ENCODE peak calls at places on chromosome 12, in six cellular contexts. One of them, this sample, is unnamed.

GRCh38 chr12:110689002-110689600 is at the start of gene HVCN1:
- DNase-seq in occipital lobe: no peak
- DNase-seq in M059J: peak
- DNase-seq in choroid plexus epithelial cell: no peak
- DNase-seq in HT-29: no peak
- DNase-seq in neural progenitor cell: peak
- DNase-seq in this sample: no peak

GRCh38 chr12:83559650-83560049 is 872.9 kb downstream of the TMTC2 start:
- DNase-seq in occipital lobe: no peak
- DNase-seq in M059J: no peak
- DNase-seq in choroid plexus epithelial cell: no peak
- DNase-seq in HT-29: no peak
- DNase-seq in neural progenitor cell: no peak
- DNase-seq in this sample: no peak

GRCh38 chr12:57845478-57846284 is 848 bp downstream of the CTDSP2 start:
- DNase-seq in occipital lobe: peak
- DNase-seq in M059J: peak
- DNase-seq in choroid plexus epithelial cell: peak
- DNase-seq in HT-29: peak
- DNase-seq in neural progenitor cell: peak
- DNase-seq in this sample: peak

GRCh38 chr12:46506961-46507360 is 134.4 kb upstream of the SLC38A2 start:
- DNase-seq in occipital lobe: no peak
- DNase-seq in M059J: no peak
- DNase-seq in choroid plexus epithelial cell: no peak
- DNase-seq in HT-29: no peak
- DNase-seq in neural progenitor cell: no peak
- DNase-seq in this sample: no peak

GRCh38 chr12:121831571-121832235 is 27.0 kb downstream of the HPD start:
- DNase-seq in occipital lobe: no peak
- DNase-seq in M059J: no peak
- DNase-seq in choroid plexus epithelial cell: no peak
- DNase-seq in HT-29: no peak
- DNase-seq in neural progenitor cell: no peak
- DNase-seq in this sample: no peak

GRCh38 chr12:106359620-106360399 is 2.3 kb downstream of the POLR3B start:
- DNase-seq in occipital lobe: no peak
- DNase-seq in M059J: no peak
- DNase-seq in choroid plexus epithelial cell: no peak
- DNase-seq in HT-29: no peak
- DNase-seq in neural progenitor cell: no peak
- DNase-seq in this sample: no peak

GRCh38 chr12:14723763-14724162 is 27.4 kb upstream of the GUCY2C start:
- DNase-seq in occipital lobe: no peak
- DNase-seq in M059J: peak
- DNase-seq in choroid plexus epithelial cell: peak
- DNase-seq in HT-29: peak
- DNase-seq in neural progenitor cell: peak
- DNase-seq in this sample: peak

GRCh38 chr12:69388371-69388770 is 28.8 kb downstream of the YEATS4 start:
- DNase-seq in occipital lobe: no peak
- DNase-seq in M059J: peak
- DNase-seq in choroid plexus epithelial cell: peak
- DNase-seq in HT-29: peak
- DNase-seq in neural progenitor cell: no peak
- DNase-seq in this sample: no peak

GRCh38 chr12:47087088-47087688 is 7.4 kb upstream of the AMIGO2 start:
- DNase-seq in occipital lobe: no peak
- DNase-seq in M059J: no peak
- DNase-seq in choroid plexus epithelial cell: peak
- DNase-seq in HT-29: no peak
- DNase-seq in neural progenitor cell: no peak
- DNase-seq in this sample: no peak

GRCh38 chr12:56866493-56866892 is 67.7 kb downstream of the SDR9C7 start:
- DNase-seq in occipital lobe: no peak
- DNase-seq in M059J: no peak
- DNase-seq in choroid plexus epithelial cell: no peak
- DNase-seq in HT-29: no peak
- DNase-seq in neural progenitor cell: no peak
- DNase-seq in this sample: no peak

GRCh38 chr12:92759634-92760268 is 57.0 kb downstream of the PLEKHG7 start:
- DNase-seq in occipital lobe: no peak
- DNase-seq in M059J: peak
- DNase-seq in choroid plexus epithelial cell: peak
- DNase-seq in HT-29: peak
- DNase-seq in neural progenitor cell: no peak
- DNase-seq in this sample: no peak

GRCh38 chr12:2301531-2302461 is 249.0 kb downstream of the CACNA1C start:
- DNase-seq in occipital lobe: no peak
- DNase-seq in M059J: peak
- DNase-seq in choroid plexus epithelial cell: no peak
- DNase-seq in HT-29: no peak
- DNase-seq in neural progenitor cell: no peak
- DNase-seq in this sample: no peak

GRCh38 chr12:27973487-27973890 is 956 bp upstream of the PTHLH start:
- DNase-seq in occipital lobe: no peak
- DNase-seq in M059J: peak
- DNase-seq in choroid plexus epithelial cell: peak
- DNase-seq in HT-29: peak
- DNase-seq in neural progenitor cell: no peak
- DNase-seq in this sample: no peak

GRCh38 chr12:2288001-2288400 is 235.2 kb downstream of the CACNA1C start:
- DNase-seq in occipital lobe: no peak
- DNase-seq in M059J: peak
- DNase-seq in choroid plexus epithelial cell: peak
- DNase-seq in HT-29: no peak
- DNase-seq in neural progenitor cell: no peak
- DNase-seq in this sample: no peak

GRCh38 chr12:96208346-96208745 is 14.2 kb downstream of the ELK3 start:
- DNase-seq in occipital lobe: no peak
- DNase-seq in M059J: peak
- DNase-seq in choroid plexus epithelial cell: peak
- DNase-seq in HT-29: no peak
- DNase-seq in neural progenitor cell: no peak
- DNase-seq in this sample: no peak

GRCh38 chr12:46778415-46778814 is 47.4 kb downstream of the SLC38A4 start:
- DNase-seq in occipital lobe: no peak
- DNase-seq in M059J: no peak
- DNase-seq in choroid plexus epithelial cell: no peak
- DNase-seq in HT-29: no peak
- DNase-seq in neural progenitor cell: no peak
- DNase-seq in this sample: no peak

GRCh38 chr12:6084969-6085450 is 39.5 kb downstream of the VWF start:
- DNase-seq in occipital lobe: no peak
- DNase-seq in M059J: peak
- DNase-seq in choroid plexus epithelial cell: no peak
- DNase-seq in HT-29: no peak
- DNase-seq in neural progenitor cell: peak
- DNase-seq in this sample: no peak

GRCh38 chr12:10361084-10361483 is 28.8 kb downstream of the KLRK1 start:
- DNase-seq in occipital lobe: no peak
- DNase-seq in M059J: no peak
- DNase-seq in choroid plexus epithelial cell: peak
- DNase-seq in HT-29: no peak
- DNase-seq in neural progenitor cell: no peak
- DNase-seq in this sample: no peak

GRCh38 chr12:34401659-34402227 is 379.4 kb downstream of the ALG10 start:
- DNase-seq in occipital lobe: no peak
- DNase-seq in M059J: no peak
- DNase-seq in choroid plexus epithelial cell: no peak
- DNase-seq in HT-29: no peak
- DNase-seq in neural progenitor cell: no peak
- DNase-seq in this sample: peak

GRCh38 chr12:96401061-96401871 is 1.0 kb upstream of the CDK17 start:
- DNase-seq in occipital lobe: no peak
- DNase-seq in M059J: peak
- DNase-seq in choroid plexus epithelial cell: peak
- DNase-seq in HT-29: peak
- DNase-seq in neural progenitor cell: peak
- DNase-seq in this sample: no peak

GRCh38 chr12:125133616-125134015 is 68.4 kb downstream of the AACS start:
- DNase-seq in occipital lobe: no peak
- DNase-seq in M059J: no peak
- DNase-seq in choroid plexus epithelial cell: no peak
- DNase-seq in HT-29: no peak
- DNase-seq in neural progenitor cell: no peak
- DNase-seq in this sample: no peak

GRCh38 chr12:124492879-124493808 is 74.3 kb downstream of the NCOR2 start:
- DNase-seq in occipital lobe: no peak
- DNase-seq in M059J: no peak
- DNase-seq in choroid plexus epithelial cell: peak
- DNase-seq in HT-29: no peak
- DNase-seq in neural progenitor cell: no peak
- DNase-seq in this sample: no peak

GRCh38 chr12:127399451-127399850 is 867.5 kb upstream of the TMEM132C start:
- DNase-seq in occipital lobe: no peak
- DNase-seq in M059J: no peak
- DNase-seq in choroid plexus epithelial cell: no peak
- DNase-seq in HT-29: no peak
- DNase-seq in neural progenitor cell: no peak
- DNase-seq in this sample: no peak